ENCODE peak calls at places on chromosomes 12 and 14, in ten cellular contexts. D is SK-N-MC, W is pons, R is activated T-cell treated with anti-CD3 and anti-CD28 coated beads for 1 hour, P is T-helper 2 cell, Q is GM10248, I is glomerular endothelial cell, C is tibial artery, J is mucosa of gallbladder, Y is NCI-H2081. G is an unnamed sample.

GRCh38 chr12:54016478-54016964 is 7.7 kb downstream of the HOXC8 start:
- DNase-seq in D (no peak), W (no peak), R (no peak), P (no peak), Q (no peak), I (no peak), C (no peak), J (no peak), Y (no peak), G (no peak)

GRCh38 chr14:25007832-25008231 is 42.1 kb downstream of the STXBP6 start:
- DNase-seq in D (no peak), W (peak), R (no peak), P (no peak), Q (no peak), I (no peak), C (no peak), J (no peak), Y (no peak), G (no peak)

GRCh38 chr12:92393504-92393903 is 247.9 kb upstream of the BTG1 start:
- DNase-seq in D (no peak), W (no peak), R (no peak), P (no peak), Q (no peak), I (no peak), C (no peak), J (no peak), Y (no peak), G (no peak)

GRCh38 chr12:107764626-107765025 is 3.7 kb upstream of the PRDM4 start:
- DNase-seq in D (no peak), W (no peak), R (no peak), P (no peak), Q (no peak), I (no peak), C (no peak), J (no peak), Y (no peak), G (no peak)

GRCh38 chr12:72267974-72268373 is 4.2 kb upstream of the TRHDE start:
- DNase-seq in D (no peak), W (no peak), R (no peak), P (no peak), Q (no peak), I (no peak), C (no peak), J (no peak), Y (no peak), G (no peak)

GRCh38 chr12:95802482-95803264 is 12.1 kb upstream of the NTN4 start:
- DNase-seq in D (no peak), W (no peak), R (no peak), P (no peak), Q (no peak), I (peak), C (no peak), J (peak), Y (no peak), G (no peak)

GRCh38 chr12:57735952-57736742 is 2.4 kb downstream of the AGAP2 start:
- DNase-seq in D (no peak), W (no peak), R (no peak), P (no peak), Q (no peak), I (no peak), C (no peak), J (no peak), Y (peak), G (no peak)

GRCh38 chr14:98077176-98077575 is 1194.8 kb downstream of the BCL11B start:
- DNase-seq in D (no peak), W (no peak), R (no peak), P (no peak), Q (no peak), I (no peak), C (no peak), J (no peak), Y (no peak), G (no peak)

G was measured in NK-92 treated with Interleukin-12 subunit alpha and Interleukin-12 subunit beta, amount 100 ng/mL, for 24 hours.